ENCODE peak calls at places on chromosomes 11 and 22, in five cellular contexts. Z, U, D, T and Y are unnamed samples. For H3K36me3, the result is how much of the 10 kb centered on the place peaks cover.

GRCh38 chr22:39947488-39948216 is 12.5 kb upstream of the TMA7B start:
- DNase-seq in U (no peak), D (no peak), Z (peak), T (no peak), Y (no peak)

GRCh38 chr11:134038897-134039470 is 29.9 kb upstream of the JAM3 start:
- DNase-seq in T (no peak), Z (no peak), U (no peak), D (no peak), Y (no peak)

GRCh38 chr11:69425444-69425843 is 56.0 kb upstream of the LINC01488 start:
- DNase-seq in T (no peak), U (no peak), Z (no peak), D (no peak), Y (no peak)

GRCh38 chr11:130652671-130653335 is 204.4 kb downstream of the ADAMTS15 start:
- DNase-seq in D (no peak), Z (no peak), U (no peak), T (no peak), Y (no peak)

GRCh38 chr11:18005376-18006129 is 7.3 kb downstream of the SERGEF start:
- DNase-seq in D (no peak), Z (no peak), T (no peak), U (no peak), Y (no peak)

GRCh38 chr11:31995525-31996123 is 95.2 kb upstream of the RCN1 start:
- DNase-seq in Z (no peak), U (no peak), T (no peak), D (peak), Y (no peak)

GRCh38 chr11:38448284-38448683 is 1850.2 kb upstream of the RAG2 start:
- DNase-seq in T (no peak), D (no peak), Z (no peak), U (no peak), Y (no peak)

GRCh38 chr22:20021196-20022181 is 579 bp downstream of the TANGO2 start:
- DNase-seq in U (no peak), T (no peak), D (no peak), Z (peak), Y (no peak)

GRCh38 chr22:50674606-50675552 is 2.3 kb downstream of the SHANK3 start:
- DNase-seq in U (peak), T (peak), D (no peak), Z (peak), Y (peak)

GRCh38 chr11:112355726-112356125 is 95.1 kb upstream of the PLET1 start:
- DNase-seq in D (no peak), Z (peak), U (peak), T (peak), Y (no peak)

GRCh38 chr11:117826832-117827231 is 2.3 kb upstream of the FXYD2 start:
- DNase-seq in U (no peak), Z (no peak), D (no peak), T (no peak), Y (no peak)

GRCh38 chr11:111840143-111840542 is 31.2 kb downstream of the ALG9 start:
- DNase-seq in D (no peak), Z (no peak), T (no peak), U (no peak), Y (no peak)

GRCh38 chr11:47213985-47214564 is 699 bp upstream of the DDB2 start:
- DNase-seq in U (peak), T (peak), Z (peak), D (peak), Y (no peak)

GRCh38 chr22:26476705-26477340 is 6.8 kb downstream of the HPS4 start:
- DNase-seq in D (no peak), Z (no peak), U (no peak), T (no peak), Y (no peak)

GRCh38 chr22:46055176-46055850 is 78.4 kb upstream of the WNT7B start:
- DNase-seq in D (no peak), T (no peak), Z (no peak), U (no peak), Y (no peak)

GRCh38 chr11:35785287-35786167 is 123.0 kb downstream of the TRIM44 start:
- DNase-seq in T (no peak), D (peak), Z (no peak), U (no peak), Y (no peak)

GRCh38 chr22:20792221-20792965 is 18.5 kb downstream of the SERPIND1 start:
- DNase-seq in D (no peak), U (no peak), T (no peak), Z (no peak), Y (no peak)

GRCh38 chr11:61691378-61692156 is 11.4 kb downstream of the DAGLA start:
- DNase-seq in Z (no peak), T (no peak), D (no peak), U (no peak), Y (no peak)

DNA sequence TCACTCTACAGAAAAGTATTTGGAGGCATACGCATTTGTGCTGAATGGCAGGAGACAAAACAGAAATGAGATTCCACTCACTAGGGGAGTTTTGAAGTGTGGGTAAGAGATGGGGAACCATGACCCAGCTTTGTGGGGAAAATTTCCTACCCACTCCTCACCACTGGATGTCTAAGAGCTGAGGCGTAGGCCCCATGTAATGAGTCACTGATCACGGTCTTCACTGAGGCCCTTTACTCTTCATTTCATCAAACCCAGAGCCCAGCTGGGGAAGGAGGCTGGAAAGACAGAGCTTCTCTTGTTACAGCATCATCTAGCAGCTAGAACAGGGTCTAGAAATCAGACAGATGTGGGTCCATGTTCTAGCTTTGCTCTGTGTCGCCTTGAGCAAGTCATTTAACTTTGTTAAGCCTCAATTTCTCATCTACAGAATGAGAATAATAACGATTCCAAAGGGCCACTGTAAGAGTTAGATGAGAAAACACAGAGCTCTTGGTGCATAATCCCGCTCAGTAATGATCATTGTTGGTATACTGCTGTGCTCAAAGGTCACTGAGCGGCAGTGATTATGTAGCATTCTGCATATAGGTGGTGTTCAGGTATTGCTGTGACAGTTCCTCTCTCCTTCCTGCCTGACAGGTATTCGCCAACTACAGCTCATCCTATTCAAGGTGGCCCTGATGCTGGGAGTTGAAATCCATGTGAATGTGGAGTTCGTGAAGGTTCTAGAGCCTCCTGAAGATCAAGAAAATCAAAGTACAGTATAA is 97.2 kb downstream of the MICAL2 start:
- DNase-seq in U (no peak), T (no peak), Z (no peak), D (no peak), Y (no peak)
- H3K36me3 ChIP-seq in U (under half), T (under half), Z (half or more), D (under half), Y (under half)

DNA sequence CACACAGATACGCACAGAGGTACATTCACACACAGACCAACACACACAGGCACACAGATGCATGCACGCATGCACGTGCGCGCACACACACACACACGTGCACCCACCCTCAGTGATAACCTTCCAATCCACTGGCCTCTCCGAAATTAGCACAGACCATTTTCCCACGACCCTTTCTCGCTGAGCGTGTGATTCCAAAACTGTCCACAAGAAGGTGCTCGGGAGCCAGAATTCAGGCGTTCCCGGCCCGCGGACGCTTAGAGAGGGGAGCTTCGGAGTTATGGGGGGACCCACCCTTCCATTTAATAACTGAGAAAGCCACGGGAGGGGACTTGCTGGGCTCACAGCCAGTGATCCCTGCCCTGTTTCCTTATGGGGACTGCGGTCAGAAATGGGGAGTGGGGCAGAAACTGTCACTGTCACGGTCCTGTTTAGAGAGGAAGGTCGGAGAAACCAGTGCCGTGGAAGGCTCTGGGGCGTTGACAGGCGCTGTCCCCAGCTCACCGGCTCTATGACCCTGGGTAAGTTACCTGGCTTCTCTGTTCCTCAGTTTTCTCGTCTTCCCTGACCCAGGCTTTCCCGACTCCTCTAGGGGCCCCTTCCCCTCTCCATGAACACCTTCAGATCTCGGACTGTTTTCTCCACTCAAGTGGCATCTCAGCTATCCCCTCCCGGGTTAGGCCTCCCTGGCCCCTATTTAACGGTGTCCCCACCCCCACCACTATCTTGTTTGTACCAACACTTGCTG is 33.6 kb upstream of the SLC35C1 start:
- DNase-seq in Z (peak), U (peak), T (no peak), D (no peak), Y (peak)
- TF ChIP-seq ZNF274 in Z (no peak), U (no peak), T (no peak), D (no peak), Y (no peak)

DNA sequence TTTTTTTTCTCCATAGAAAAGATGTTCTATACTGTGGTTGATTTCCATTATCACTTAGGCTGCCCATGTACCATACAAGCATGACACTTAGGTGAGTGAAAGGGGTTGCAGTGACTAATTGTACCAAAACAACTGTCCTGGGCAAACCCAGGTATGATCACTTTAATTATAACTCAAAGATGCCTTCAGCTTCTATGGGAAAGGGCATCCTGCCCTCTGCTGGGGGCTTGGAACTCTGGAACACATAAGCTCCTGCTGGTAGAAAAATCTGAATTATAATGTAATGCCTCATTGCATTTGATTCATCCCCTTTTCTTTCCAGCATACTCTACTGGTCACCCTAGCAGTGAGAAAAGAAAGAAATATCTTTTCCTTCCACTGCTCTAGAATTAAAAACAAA is 206.3 kb downstream of the DDX10 start:
- DNase-seq in T (peak), Z (peak), U (no peak), D (no peak), Y (peak)
- TF ChIP-seq YY1 in T (no peak), Z (no peak), U (no peak), D (no peak), Y (no peak)

GRCh38 chr22:24027389-24027980 is 16.4 kb downstream of the CABIN1 start:
- DNase-seq in D (no peak), U (no peak), T (no peak), Z (no peak), Y (no peak)

GRCh38 chr22:24028533-24028932 is 17.4 kb downstream of the CABIN1 start:
- DNase-seq in T (no peak), Z (no peak), D (no peak), U (no peak), Y (no peak)

GRCh38 chr22:24029304-24029703 is 18.2 kb downstream of the CABIN1 start:
- DNase-seq in D (no peak), Z (no peak), U (no peak), T (no peak), Y (no peak)

GRCh38 chr22:24026733-24027132 is 15.6 kb downstream of the CABIN1 start:
- DNase-seq in U (no peak), T (no peak), Z (no peak), D (no peak), Y (no peak)

GRCh38 chr22:24027991-24028390 is 16.9 kb downstream of the CABIN1 start:
- DNase-seq in Z (no peak), T (no peak), U (no peak), D (no peak), Y (no peak)
- H3K36me3 ChIP-seq in Z (under half), T (under half), U (under half), D (under half), Y (under half)

GRCh38 chr11:96014234-96014633 is 90.3 kb upstream of the MTMR2 start:
- DNase-seq in T (no peak), Z (no peak), D (peak), U (peak), Y (no peak)

GRCh38 chr11:96013459-96014213 is 89.7 kb upstream of the MTMR2 start:
- DNase-seq in Z (no peak), U (no peak), T (no peak), D (no peak), Y (no peak)

GRCh38 chr11:96016978-96017502 is 93.1 kb upstream of the MTMR2 start:
- DNase-seq in Z (no peak), T (no peak), U (no peak), D (no peak), Y (no peak)

GRCh38 chr11:96017872-96018271 is 94.0 kb upstream of the MTMR2 start:
- DNase-seq in U (no peak), T (no peak), Z (no peak), D (no peak), Y (no peak)

DNA sequence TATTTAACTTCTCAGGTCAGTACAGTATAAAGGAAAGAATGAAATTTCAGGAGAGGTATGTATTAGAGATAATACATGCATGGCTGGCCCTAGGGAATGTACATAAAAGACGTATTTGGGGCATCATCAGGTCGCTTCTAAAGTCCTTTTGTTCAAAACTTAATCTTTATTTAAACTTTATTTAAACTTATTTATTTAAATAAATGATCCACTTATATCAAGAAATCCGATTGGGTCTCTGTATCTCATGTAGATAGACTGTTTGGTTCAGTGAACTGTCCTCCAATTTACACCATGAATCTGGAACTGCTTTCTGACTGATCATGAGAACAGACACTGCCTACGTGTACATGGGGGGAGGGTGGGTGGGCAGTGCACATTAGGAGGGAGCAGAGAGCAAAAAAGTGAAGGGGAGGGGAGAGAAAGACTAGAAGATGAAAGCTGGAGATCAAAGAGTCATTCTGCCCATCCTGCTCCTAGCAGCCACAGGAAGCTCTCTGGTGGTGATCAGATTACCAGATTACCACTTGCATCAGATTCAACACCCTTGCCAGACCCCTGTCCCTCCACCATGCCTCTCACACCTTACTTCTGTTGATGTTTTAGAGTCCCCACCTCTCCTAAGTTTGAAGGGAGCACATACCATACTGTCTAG is 92.1 kb upstream of the MTMR2 start:
- DNase-seq in Z (no peak), D (no peak), U (no peak), T (no peak), Y (no peak)
- TF ChIP-seq ZNF274 in Z (no peak), D (no peak), U (no peak), T (no peak), Y (no peak)

DNA sequence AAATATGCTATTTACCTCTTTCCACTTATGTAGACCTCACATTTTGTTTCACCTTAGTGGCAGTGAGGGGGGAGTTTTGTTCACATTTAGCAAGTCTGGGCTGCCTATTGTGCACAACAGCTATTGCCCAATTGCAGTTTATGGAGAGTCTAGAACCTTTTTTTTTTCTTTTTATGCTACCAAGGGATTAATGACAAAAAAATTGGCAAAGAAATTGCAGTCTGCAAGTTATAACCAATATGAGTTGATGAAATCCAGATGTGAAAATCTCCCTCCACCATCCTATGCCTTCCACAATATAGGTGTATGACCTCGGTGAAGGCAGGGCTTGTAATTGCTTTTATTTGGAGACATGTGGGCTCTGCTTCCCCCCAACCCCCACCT is 120.6 kb upstream of the SLC5A12 start:
- DNase-seq in T (no peak), Z (no peak), U (no peak), D (no peak), Y (no peak)
- TF ChIP-seq YY1 in T (no peak), Z (no peak), U (no peak), D (no peak), Y (no peak)